ENCODE peak calls at places on chromosomes 5 and 9, in four cellular contexts. One of them, this sample, is unnamed.

GRCh38 chr5:178249191-178249989 is 16.8 kb upstream of the PHYKPL start:
- DNase-seq in IMR-90: peak; percentile 48
- DNase-seq in progenitor cell of endocrine pancreas: no peak
- DNase-seq in cardiac fibroblast: peak; percentile 70
- DNase-seq in this sample: no peak

GRCh38 chr5:81288021-81288433 is 13.4 kb upstream of the ZCCHC9 start:
- DNase-seq in IMR-90: no peak
- DNase-seq in progenitor cell of endocrine pancreas: no peak
- DNase-seq in cardiac fibroblast: no peak
- DNase-seq in this sample: no peak

GRCh38 chr5:8060235-8061139 is 191.5 kb downstream of the MTRR start:
- DNase-seq in cardiac fibroblast: no peak
- DNase-seq in IMR-90: no peak
- DNase-seq in progenitor cell of endocrine pancreas: no peak
- DNase-seq in this sample: no peak

GRCh38 chr5:34016243-34016642 is 8.4 kb upstream of the AMACR start:
- DNase-seq in progenitor cell of endocrine pancreas: no peak
- DNase-seq in cardiac fibroblast: no peak
- DNase-seq in IMR-90: no peak
- DNase-seq in this sample: no peak

GRCh38 chr5:14935341-14935740 is 63.8 kb upstream of the ANKH start:
- DNase-seq in cardiac fibroblast: no peak
- DNase-seq in progenitor cell of endocrine pancreas: no peak
- DNase-seq in IMR-90: no peak
- DNase-seq in this sample: no peak

GRCh38 chr9:89502038-89502601 is 4.2 kb upstream of the SEMA4D start:
- DNase-seq in cardiac fibroblast: no peak
- DNase-seq in progenitor cell of endocrine pancreas: no peak
- DNase-seq in IMR-90: no peak
- DNase-seq in this sample: no peak

GRCh38 chr9:88746744-88747398 is 211.9 kb downstream of the NXNL2 start:
- DNase-seq in IMR-90: no peak
- DNase-seq in progenitor cell of endocrine pancreas: no peak
- DNase-seq in cardiac fibroblast: no peak
- DNase-seq in this sample: no peak

GRCh38 chr9:93116049-93116961 is 17.7 kb downstream of the NINJ1 start:
- DNase-seq in progenitor cell of endocrine pancreas: no peak
- DNase-seq in IMR-90: peak; percentile 72
- DNase-seq in cardiac fibroblast: peak; percentile 82
- DNase-seq in this sample: peak; percentile 12

GRCh38 chr9:115517335-115518075 is 399.5 kb upstream of the TNC start:
- DNase-seq in cardiac fibroblast: no peak
- DNase-seq in progenitor cell of endocrine pancreas: no peak
- DNase-seq in IMR-90: peak; percentile 90
- DNase-seq in this sample: no peak

GRCh38 chr9:115946530-115946929 is 207.1 kb upstream of the PAPPA start:
- DNase-seq in progenitor cell of endocrine pancreas: no peak
- DNase-seq in cardiac fibroblast: peak; percentile 15
- DNase-seq in IMR-90: no peak
- DNase-seq in this sample: no peak

GRCh38 chr9:102435427-102435826 is 559.7 kb upstream of the CYLC2 start:
- DNase-seq in progenitor cell of endocrine pancreas: no peak
- DNase-seq in cardiac fibroblast: no peak
- DNase-seq in IMR-90: no peak
- DNase-seq in this sample: no peak

GRCh38 chr9:13358128-13358527 is 78.6 kb upstream of the MPDZ start:
- DNase-seq in IMR-90: peak; percentile 92
- DNase-seq in progenitor cell of endocrine pancreas: no peak
- DNase-seq in cardiac fibroblast: peak; percentile 82
- DNase-seq in this sample: no peak

GRCh38 chr9:103674271-103674670 is 419.8 kb upstream of the SMC2 start:
- DNase-seq in cardiac fibroblast: no peak
- DNase-seq in IMR-90: no peak
- DNase-seq in progenitor cell of endocrine pancreas: no peak
- DNase-seq in this sample: no peak

GRCh38 chr5:133744909-133745308 is 132.6 kb upstream of the FSTL4 start:
- DNase-seq in cardiac fibroblast: no peak
- DNase-seq in progenitor cell of endocrine pancreas: no peak
- DNase-seq in IMR-90: no peak
- DNase-seq in this sample: no peak

GRCh38 chr9:98357921-98358535 is 102.6 kb upstream of the TBC1D2 start:
- DNase-seq in cardiac fibroblast: peak; percentile 47
- DNase-seq in IMR-90: peak; percentile 77
- DNase-seq in progenitor cell of endocrine pancreas: no peak
- DNase-seq in this sample: no peak

GRCh38 chr9:101582593-101582992 is 12.2 kb downstream of the PPP3R2 start:
- DNase-seq in cardiac fibroblast: no peak
- DNase-seq in IMR-90: peak; percentile 90
- DNase-seq in progenitor cell of endocrine pancreas: no peak
- DNase-seq in this sample: no peak

GRCh38 chr9:130193119-130193518 is 20.9 kb downstream of the NCS1 start:
- DNase-seq in IMR-90: no peak
- DNase-seq in cardiac fibroblast: no peak
- DNase-seq in progenitor cell of endocrine pancreas: no peak
- DNase-seq in this sample: no peak

GRCh38 chr5:104987074-104987473 is 1424.5 kb upstream of the NUDT12 start:
- DNase-seq in progenitor cell of endocrine pancreas: no peak
- DNase-seq in cardiac fibroblast: no peak
- DNase-seq in IMR-90: no peak
- DNase-seq in this sample: no peak

GRCh38 chr5:116576043-116576713 is 1.6 kb upstream of the SEMA6A start:
- DNase-seq in progenitor cell of endocrine pancreas: peak; percentile 84
- DNase-seq in cardiac fibroblast: peak; percentile 76
- DNase-seq in IMR-90: peak; percentile 19
- DNase-seq in this sample: peak; percentile 50

GRCh38 chr5:142770650-142771609 is 753 bp downstream of the ARHGAP26 start:
- DNase-seq in cardiac fibroblast: peak; percentile 43
- DNase-seq in progenitor cell of endocrine pancreas: peak; percentile 42
- DNase-seq in IMR-90: no peak
- DNase-seq in this sample: no peak

GRCh38 chr9:98899399-98900056 is 44.2 kb upstream of the COL15A1 start:
- DNase-seq in progenitor cell of endocrine pancreas: no peak
- DNase-seq in cardiac fibroblast: peak; percentile 84
- DNase-seq in IMR-90: peak; percentile 91
- DNase-seq in this sample: no peak

GRCh38 chr9:20335668-20336332 is 286.5 kb downstream of the MLLT3 start:
- DNase-seq in progenitor cell of endocrine pancreas: no peak
- DNase-seq in cardiac fibroblast: no peak
- DNase-seq in IMR-90: no peak
- DNase-seq in this sample: no peak

GRCh38 chr9:35552837-35553236 is 52.2 kb upstream of the TESK1 start:
- DNase-seq in IMR-90: peak; percentile 55
- DNase-seq in cardiac fibroblast: no peak
- DNase-seq in progenitor cell of endocrine pancreas: no peak
- DNase-seq in this sample: no peak

GRCh38 chr5:10762178-10762775 is 1.2 kb upstream of the DAP start:
- DNase-seq in progenitor cell of endocrine pancreas: no peak
- DNase-seq in cardiac fibroblast: peak; percentile 26
- DNase-seq in IMR-90: no peak
- DNase-seq in this sample: no peak

GRCh38 chr5:415928-416635 is 26.9 kb upstream of the EXOC3 start:
- DNase-seq in progenitor cell of endocrine pancreas: no peak
- DNase-seq in IMR-90: no peak
- DNase-seq in cardiac fibroblast: no peak
- DNase-seq in this sample: no peak

GRCh38 chr9:122281368-122281767 is 16.7 kb downstream of the MRRF start:
- DNase-seq in IMR-90: no peak
- DNase-seq in cardiac fibroblast: no peak
- DNase-seq in progenitor cell of endocrine pancreas: no peak
- DNase-seq in this sample: no peak

GRCh38 chr9:116102596-116102995 is 51.0 kb upstream of the PAPPA start:
- DNase-seq in cardiac fibroblast: no peak
- DNase-seq in IMR-90: no peak
- DNase-seq in progenitor cell of endocrine pancreas: no peak
- DNase-seq in this sample: no peak

GRCh38 chr5:177301503-177302165 is 1.9 kb downstream of the RAB24 start:
- DNase-seq in IMR-90: no peak
- DNase-seq in progenitor cell of endocrine pancreas: no peak
- DNase-seq in cardiac fibroblast: no peak
- DNase-seq in this sample: no peak

GRCh38 chr5:120769291-120769872 is 305.3 kb downstream of the PRR16 start:
- DNase-seq in progenitor cell of endocrine pancreas: no peak
- DNase-seq in IMR-90: peak; percentile 54
- DNase-seq in cardiac fibroblast: peak; percentile 23
- DNase-seq in this sample: no peak

GRCh38 chr5:127754259-127754658 is 51.1 kb downstream of the CCDC192 start:
- DNase-seq in IMR-90: peak; percentile 78
- DNase-seq in progenitor cell of endocrine pancreas: peak; percentile 11
- DNase-seq in cardiac fibroblast: peak; percentile 54
- DNase-seq in this sample: no peak

GRCh38 chr9:16029056-16029615 is 476.3 kb downstream of the CCDC171 start:
- DNase-seq in cardiac fibroblast: no peak
- DNase-seq in IMR-90: peak; percentile 63
- DNase-seq in progenitor cell of endocrine pancreas: no peak
- DNase-seq in this sample: no peak

GRCh38 chr5:75734913-75735789 is 17.9 kb upstream of the POC5 start:
- DNase-seq in IMR-90: peak; percentile 4
- DNase-seq in cardiac fibroblast: peak; percentile 16
- DNase-seq in progenitor cell of endocrine pancreas: no peak
- DNase-seq in this sample: no peak

GRCh38 chr9:97954550-97954989 is 16.6 kb upstream of the HEMGN start:
- DNase-seq in IMR-90: no peak
- DNase-seq in cardiac fibroblast: peak; percentile 13
- DNase-seq in progenitor cell of endocrine pancreas: peak; percentile 12
- DNase-seq in this sample: no peak

GRCh38 chr9:28720746-28721145 is 1147.5 kb upstream of the C9orf72 start:
- DNase-seq in progenitor cell of endocrine pancreas: no peak
- DNase-seq in cardiac fibroblast: no peak
- DNase-seq in IMR-90: no peak
- DNase-seq in this sample: no peak

GRCh38 chr5:38831909-38832308 is 13.9 kb upstream of the OSMR start:
- DNase-seq in IMR-90: peak; percentile 45
- DNase-seq in progenitor cell of endocrine pancreas: no peak
- DNase-seq in cardiac fibroblast: peak; percentile 71
- DNase-seq in this sample: no peak

GRCh38 chr5:180084638-180085561 is 13.3 kb upstream of the RNF130 start:
- DNase-seq in cardiac fibroblast: no peak
- DNase-seq in progenitor cell of endocrine pancreas: no peak
- DNase-seq in IMR-90: no peak
- DNase-seq in this sample: no peak

GRCh38 chr5:62562867-62563266 is 15.8 kb upstream of the LRRC70 start:
- DNase-seq in cardiac fibroblast: no peak
- DNase-seq in IMR-90: no peak
- DNase-seq in progenitor cell of endocrine pancreas: no peak
- DNase-seq in this sample: no peak

GRCh38 chr9:96116275-96117051 is 185.5 kb downstream of the HSD17B3 start:
- DNase-seq in IMR-90: no peak
- DNase-seq in progenitor cell of endocrine pancreas: no peak
- DNase-seq in cardiac fibroblast: no peak
- DNase-seq in this sample: no peak

GRCh38 chr5:111960466-111961215 is 203.6 kb upstream of the NREP start:
- DNase-seq in progenitor cell of endocrine pancreas: no peak
- DNase-seq in cardiac fibroblast: peak; percentile 52
- DNase-seq in IMR-90: peak; percentile 63
- DNase-seq in this sample: no peak

GRCh38 chr5:88829053-88829452 is 53.9 kb downstream of the MEF2C start:
- DNase-seq in IMR-90: no peak
- DNase-seq in cardiac fibroblast: peak; percentile 34
- DNase-seq in progenitor cell of endocrine pancreas: no peak
- DNase-seq in this sample: no peak
- TF ChIP-seq CTCF in IMR-90: no peak
- TF ChIP-seq CTCF in cardiac fibroblast: peak; percentile 46
- TF ChIP-seq CTCF in progenitor cell of endocrine pancreas: peak; percentile 34
- TF ChIP-seq CTCF in this sample: no peak

DNA sequence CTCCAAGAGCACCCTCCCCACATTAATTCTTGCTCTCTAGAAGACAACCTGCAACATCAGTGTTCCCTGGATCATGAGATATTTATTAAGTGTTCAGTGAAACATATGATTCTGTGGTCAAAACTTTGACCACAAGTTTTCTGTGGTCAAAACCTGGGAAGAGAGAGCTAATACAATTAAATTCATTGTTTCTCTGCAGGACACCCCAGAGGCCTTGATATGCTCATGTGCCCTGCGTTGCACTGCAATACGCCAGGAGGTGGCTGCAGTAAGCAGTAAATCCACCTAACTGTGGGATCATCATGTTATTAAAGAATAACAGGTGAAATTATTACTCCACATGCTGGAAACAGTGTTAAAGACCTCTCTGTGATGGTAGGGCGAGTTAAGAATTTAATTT is 109.3 kb upstream of the SPDL1 start:
- DNase-seq in IMR-90: no peak
- DNase-seq in progenitor cell of endocrine pancreas: no peak
- DNase-seq in cardiac fibroblast: no peak
- DNase-seq in this sample: no peak
- TF ChIP-seq CTCF in IMR-90: no peak
- TF ChIP-seq CTCF in progenitor cell of endocrine pancreas: no peak
- TF ChIP-seq CTCF in cardiac fibroblast: no peak
- TF ChIP-seq CTCF in this sample: peak; percentile 20

GRCh38 chr5:65037845-65038815 is 269.4 kb downstream of the CWC27 start:
- DNase-seq in progenitor cell of endocrine pancreas: no peak
- DNase-seq in IMR-90: no peak
- DNase-seq in cardiac fibroblast: no peak
- DNase-seq in this sample: no peak
- TF ChIP-seq CTCF in progenitor cell of endocrine pancreas: peak; percentile 53
- TF ChIP-seq CTCF in IMR-90: peak; percentile 18
- TF ChIP-seq CTCF in cardiac fibroblast: peak; percentile 29
- TF ChIP-seq CTCF in this sample: peak; percentile 40

DNA sequence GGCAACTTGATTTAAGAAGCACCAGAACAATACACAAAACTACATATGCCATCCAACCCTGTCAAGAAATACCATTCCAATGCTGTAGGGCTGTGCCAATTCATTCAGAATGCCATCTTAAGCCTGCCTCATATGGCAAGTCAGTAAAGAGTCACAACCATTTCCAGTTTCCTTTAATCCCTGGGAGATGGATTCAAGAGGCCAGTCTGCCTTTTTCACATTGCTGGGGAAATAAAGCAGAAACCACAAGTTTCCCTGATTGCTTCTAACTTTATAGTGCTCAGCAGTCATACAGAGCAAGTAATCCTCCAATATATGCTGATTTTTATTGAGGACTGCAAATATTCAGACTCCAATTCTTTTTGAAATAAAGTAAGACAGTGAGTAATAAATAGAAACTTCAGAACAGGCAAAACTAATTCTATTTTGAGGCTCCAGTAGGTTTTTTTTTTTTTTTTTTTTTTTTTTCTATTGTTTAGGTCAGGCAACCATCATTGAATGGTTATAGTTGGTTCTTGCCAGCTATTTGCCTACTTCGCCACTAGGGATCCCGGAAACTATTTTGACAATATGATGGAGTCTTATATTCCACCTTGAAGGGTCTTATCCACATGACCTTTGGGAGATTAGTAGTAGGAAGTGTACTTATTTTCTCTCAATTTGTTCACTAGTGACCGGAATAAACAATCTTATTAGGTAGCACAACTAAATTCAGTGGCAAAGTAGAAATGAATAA is 400.9 kb upstream of the MEF2C start:
- DNase-seq in progenitor cell of endocrine pancreas: no peak
- DNase-seq in IMR-90: no peak
- DNase-seq in cardiac fibroblast: no peak
- DNase-seq in this sample: no peak
- TF ChIP-seq CTCF in progenitor cell of endocrine pancreas: peak; percentile 39
- TF ChIP-seq CTCF in IMR-90: no peak
- TF ChIP-seq CTCF in cardiac fibroblast: no peak
- TF ChIP-seq CTCF in this sample: no peak